ENCODE peak calls at places on chromosomes 16 and 17, in six cellular contexts. G is cardiac muscle cell; L is AG04450; I is cardiac fibroblast; S is IMR-90; Z is CD8-positive, alpha-beta memory T cell. W is an unnamed sample.

GRCh38 chr16:883340-883739 is 82.8 kb upstream of the GNG13 start:
- DNase-seq in G (no peak), I (no peak), L (no peak), S (no peak), Z (no peak), W (no peak)

GRCh38 chr16:73847090-73847489 is 449.5 kb upstream of the PSMD7 start:
- DNase-seq in L (no peak), Z (no peak), G (no peak), I (no peak), S (no peak), W (no peak)

GRCh38 chr16:10871157-10871991 is 5.6 kb upstream of the CIITA start:
- DNase-seq in Z (no peak), G (no peak), S (peak), L (peak), I (peak), W (peak)

GRCh38 chr17:63598284-63598683 is 2.4 kb upstream of the TACO1 start:
- DNase-seq in G (no peak), I (no peak), L (no peak), Z (no peak), S (no peak), W (no peak)

GRCh38 chr17:50865060-50865867 is 890 bp downstream of the TOB1 start:
- DNase-seq in Z (peak), I (peak), L (no peak), G (peak), S (peak), W (peak)

GRCh38 chr17:19371259-19372003 is 6.9 kb upstream of the MAPK7 start:
- DNase-seq in L (no peak), G (no peak), I (no peak), S (no peak), Z (no peak), W (no peak)

GRCh38 chr17:39016193-39017153 is 49.3 kb upstream of the FBXO47 start:
- DNase-seq in Z (peak), L (no peak), S (peak), G (no peak), I (peak), W (peak)

GRCh38 chr16:56252835-56253234 is 61.5 kb downstream of the GNAO1 start:
- DNase-seq in I (no peak), G (no peak), S (peak), Z (no peak), L (no peak), W (no peak)

GRCh38 chr17:78995761-78996451 is 13.7 kb downstream of the CANT1 start:
- DNase-seq in G (no peak), Z (no peak), S (no peak), I (no peak), L (no peak), W (no peak)

GRCh38 chr16:87541004-87541881 is 48.4 kb upstream of the ZCCHC14 start:
- DNase-seq in I (peak), G (no peak), S (peak), Z (no peak), L (peak), W (peak)

GRCh38 chr16:77271532-77272426 is 72.6 kb downstream of the SYCE1L start:
- DNase-seq in L (no peak), G (no peak), I (no peak), S (no peak), Z (no peak), W (no peak)

GRCh38 chr17:55327225-55328088 is 62.7 kb downstream of the HLF start:
- DNase-seq in S (no peak), Z (no peak), G (no peak), L (no peak), I (no peak), W (no peak)

GRCh38 chr16:83956336-83957289 is 3.6 kb downstream of the OSGIN1 start:
- DNase-seq in S (peak), I (peak), G (peak), L (peak), Z (peak), W (peak)

GRCh38 chr16:66717776-66718175 is 21.2 kb upstream of the CMTM4 start:
- DNase-seq in Z (no peak), S (no peak), L (no peak), G (no peak), I (no peak), W (no peak)

GRCh38 chr16:80569440-80570105 is 28.8 kb downstream of the DYNLRB2 start:
- DNase-seq in S (peak), I (peak), L (no peak), Z (no peak), G (no peak), W (peak)

GRCh38 chr16:14364386-14365199 is 265.5 kb downstream of the PARN start:
- DNase-seq in Z (no peak), L (peak), S (peak), I (peak), G (no peak), W (peak)

GRCh38 chr17:37067555-37068111 is 118.9 kb downstream of the AATF start:
- DNase-seq in S (peak), I (peak), G (no peak), Z (no peak), L (peak), W (peak)

GRCh38 chr17:82324566-82325285 is 7.3 kb upstream of the CD7 start:
- DNase-seq in G (no peak), L (no peak), S (no peak), I (no peak), Z (no peak), W (no peak)

GRCh38 chr16:23496826-23497542 is 13.3 kb downstream of the GGA2 start:
- DNase-seq in G (no peak), I (peak), L (no peak), Z (no peak), S (peak), W (peak)

GRCh38 chr16:711548-712320 is 3.2 kb upstream of the METRN start:
- DNase-seq in G (peak), S (peak), Z (peak), I (peak), L (no peak), W (peak)

GRCh38 chr16:46962629-46963028 is 10.8 kb downstream of the DNAJA2 start:
- DNase-seq in L (no peak), G (no peak), Z (no peak), I (no peak), S (no peak), W (no peak)

GRCh38 chr17:67662712-67663111 is 55.0 kb upstream of the NOL11 start:
- DNase-seq in G (no peak), S (no peak), Z (no peak), I (no peak), L (no peak), W (no peak)

GRCh38 chr17:81272616-81273015 is 22.5 kb downstream of the SLC38A10 start:
- DNase-seq in S (no peak), L (no peak), Z (no peak), I (no peak), G (no peak), W (no peak)

GRCh38 chr17:21376835-21377690 is 906 bp downstream of the KCNJ12 start:
- DNase-seq in G (peak), L (no peak), I (peak), S (peak), Z (no peak), W (peak)

GRCh38 chr17:65742433-65743312 is 181.2 kb upstream of the AXIN2 start:
- DNase-seq in L (peak), Z (no peak), I (peak), G (no peak), S (peak), W (no peak)

GRCh38 chr17:14304876-14305636 is 4.2 kb downstream of the HS3ST3B1 start:
- DNase-seq in I (peak), L (no peak), G (no peak), Z (no peak), S (no peak), W (no peak)

GRCh38 chr17:65290616-65291015 is 153.4 kb downstream of the RGS9 start:
- DNase-seq in I (no peak), Z (no peak), L (no peak), S (no peak), G (no peak), W (no peak)

GRCh38 chr16:65572156-65572555 is 450.3 kb upstream of the CDH11 start:
- DNase-seq in I (peak), Z (no peak), L (no peak), G (no peak), S (peak), W (peak)

DNA sequence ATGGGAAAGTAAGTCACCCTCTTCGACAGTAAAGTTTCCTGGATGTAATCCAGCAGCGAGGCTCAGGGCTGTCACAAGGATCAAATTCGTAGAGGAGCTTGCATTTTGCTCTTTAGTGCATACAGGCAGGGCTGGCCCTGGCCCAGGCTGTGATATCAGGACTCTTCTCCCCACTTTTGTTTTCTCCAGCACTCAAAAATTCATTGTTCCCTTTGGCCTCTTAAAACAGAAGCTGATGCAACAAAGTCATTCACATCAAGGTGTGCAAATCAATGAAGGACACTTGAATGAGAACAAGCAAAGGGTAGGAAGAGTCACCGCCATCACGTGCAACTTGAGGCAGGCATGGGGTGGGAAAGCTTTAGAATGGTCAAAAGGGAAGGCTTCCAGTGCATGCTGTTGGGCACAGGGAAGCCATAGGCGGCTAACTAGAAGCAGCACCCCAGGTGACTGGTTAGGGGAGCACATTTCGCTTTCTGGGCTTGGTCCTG is 7.7 kb downstream of the SLC13A2 start:
- DNase-seq in G (peak), I (no peak), S (no peak), Z (no peak), L (no peak), W (no peak)
- H3K4me3 ChIP-seq in G (no peak), I (no peak), S (no peak), Z (no peak), L (no peak), W (no peak)

DNA sequence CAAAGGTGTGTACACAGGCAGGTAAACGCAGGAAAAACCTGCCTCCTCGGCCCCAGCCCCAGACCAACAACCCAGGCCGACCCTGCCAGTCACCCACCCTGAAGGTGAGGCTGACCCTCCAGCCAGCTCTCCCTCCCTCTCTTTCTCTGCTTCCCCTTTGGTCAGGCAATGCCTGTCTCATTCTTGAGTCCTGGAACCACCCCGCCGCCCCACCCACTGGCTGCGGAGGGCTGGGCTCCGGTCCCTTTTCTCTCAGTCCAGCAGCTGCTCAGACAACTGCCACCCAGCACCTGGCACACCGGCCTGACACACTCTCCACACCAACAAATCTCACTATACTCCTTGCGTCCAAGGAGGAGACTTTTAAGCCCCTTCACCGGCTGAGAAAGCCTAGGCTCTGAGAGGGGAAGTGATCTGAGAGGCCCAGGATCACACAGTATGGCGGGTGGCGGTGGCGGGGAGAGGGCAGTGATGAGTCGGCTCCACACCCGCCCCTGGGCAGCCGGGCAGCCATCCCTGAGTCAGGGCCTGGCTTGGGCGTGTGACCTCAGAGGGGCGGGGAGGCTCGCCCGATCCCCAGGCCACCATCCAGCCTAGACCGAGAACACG is 687 bp downstream of the FLII start:
- DNase-seq in S (peak), Z (peak), G (peak), I (peak), L (no peak), W (peak)
- H3K4me3 ChIP-seq in S (peak), Z (peak), G (peak), I (peak), L (peak), W (peak)

GRCh38 chr16:89243664-89244063 is 26.2 kb downstream of the ZNF778 start:
- DNase-seq in G (no peak), Z (no peak), I (no peak), L (no peak), S (no peak), W (no peak)

GRCh38 chr16:89244754-89245153 is 27.3 kb downstream of the ZNF778 start:
- DNase-seq in Z (no peak), S (no peak), G (no peak), I (no peak), L (no peak), W (no peak)

GRCh38 chr16:89246903-89247733 is 29.6 kb downstream of the ZNF778 start:
- DNase-seq in L (peak), Z (peak), G (peak), I (peak), S (peak), W (peak)

GRCh38 chr16:89246383-89246902 is 28.9 kb downstream of the ZNF778 start:
- DNase-seq in L (no peak), Z (no peak), G (no peak), I (no peak), S (no peak), W (no peak)

GRCh38 chr16:89248196-89249005 is 30.9 kb downstream of the ZNF778 start:
- DNase-seq in L (no peak), G (no peak), I (no peak), Z (no peak), S (no peak), W (no peak)
- H3K4me3 ChIP-seq in L (peak), G (peak), I (no peak), Z (peak), S (peak), W (peak)

GRCh38 chr17:57940653-57941329 is 14.4 kb downstream of the CUEDC1 start:
- DNase-seq in G (no peak), I (no peak), L (no peak), S (no peak), Z (no peak), W (peak)

GRCh38 chr17:57938061-57938502 is 17.1 kb downstream of the CUEDC1 start:
- DNase-seq in Z (no peak), L (no peak), S (no peak), I (no peak), G (no peak), W (peak)

GRCh38 chr17:57941384-57942370 is 13.5 kb downstream of the CUEDC1 start:
- DNase-seq in G (no peak), I (no peak), S (no peak), Z (no peak), L (no peak), W (no peak)

GRCh38 chr17:57939797-57940196 is 15.4 kb downstream of the CUEDC1 start:
- DNase-seq in G (no peak), I (no peak), L (no peak), S (no peak), Z (no peak), W (no peak)

GRCh38 chr17:57940217-57940616 is 15.0 kb downstream of the CUEDC1 start:
- DNase-seq in I (no peak), G (peak), L (no peak), Z (no peak), S (no peak), W (no peak)
- H3K4me3 ChIP-seq in I (no peak), G (no peak), L (no peak), Z (no peak), S (no peak), W (no peak)

DNA sequence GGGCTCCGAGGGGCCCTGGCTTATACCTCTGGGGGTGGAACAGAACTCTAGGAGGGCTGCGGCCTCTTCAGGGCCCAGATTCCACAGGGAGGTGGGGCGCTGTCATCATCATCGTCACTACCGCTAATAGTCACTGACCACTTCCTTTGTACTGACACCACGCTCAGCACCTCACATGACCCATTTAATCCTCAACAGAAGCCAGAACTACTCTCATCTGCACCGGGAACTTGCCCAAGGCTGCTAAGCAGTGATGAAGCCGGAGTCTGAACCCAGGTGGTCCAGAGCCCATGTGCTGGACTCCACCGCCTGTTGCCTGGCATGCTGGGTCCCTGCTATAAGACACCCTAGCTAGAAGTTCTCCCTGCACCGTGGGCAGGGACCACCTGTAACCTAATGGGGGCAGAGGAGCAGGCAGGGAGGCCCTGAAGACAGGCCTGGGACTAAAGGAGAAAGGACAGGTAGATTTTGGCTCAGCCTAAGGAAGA is 12.0 kb downstream of the UNC13D start:
- DNase-seq in I (peak), Z (peak), L (no peak), G (no peak), S (peak), W (peak)
- H3K4me3 ChIP-seq in I (no peak), Z (peak), L (no peak), G (no peak), S (no peak), W (no peak)